ENCODE peak calls at places on chromosome 15, in five cellular contexts. Z is adrenal gland, H is uterus, E is body of pancreas, S is hepatocyte. Y is an unnamed sample. For H3K36me3, H3K4me1 and H3K27me3, the result is how much of the 10 kb centered on the place peaks cover.

GRCh38 chr15:31504462-31504839 is 177.8 kb downstream of the KLF13 start:
- DNase-seq in Z (no peak), H (no peak), E (no peak), S (no peak), Y (peak)

GRCh38 chr15:79682285-79682684 is 214.5 kb downstream of the MTHFS start:
- DNase-seq in Z (peak), H (no peak), E (peak), S (peak), Y (no peak)

GRCh38 chr15:65396965-65397317 is 19.1 kb upstream of the IGDCC3 start:
- DNase-seq in Z (no peak), H (no peak), E (no peak), S (no peak), Y (no peak)

GRCh38 chr15:82294061-82294690 is 31.6 kb downstream of the SAXO2 start:
- DNase-seq in Z (no peak), H (no peak), E (no peak), S (no peak), Y (no peak)

GRCh38 chr15:101805605-101806345 is 2.5 kb downstream of the OR4F6 start:
- DNase-seq in Z (no peak), H (no peak), E (no peak), S (no peak), Y (no peak)

GRCh38 chr15:68278345-68279217 is 1.0 kb downstream of the FEM1B start:
- DNase-seq in Z (peak), H (peak), E (peak), S (no peak), Y (peak)

GRCh38 chr15:41971893-41972340 is 440 bp downstream of the EHD4 start:
- DNase-seq in Z (no peak), H (no peak), E (no peak), S (peak), Y (no peak)

GRCh38 chr15:44584162-44584749 is 47.3 kb downstream of the EIF3J start:
- DNase-seq in Z (peak), H (no peak), E (peak), S (peak), Y (no peak)

GRCh38 chr15:46315540-46315939 is 680.7 kb downstream of the SQOR start:
- DNase-seq in Z (no peak), H (no peak), E (no peak), S (no peak), Y (no peak)

GRCh38 chr15:33098082-33099058 is 96.1 kb downstream of the FMN1 start:
- DNase-seq in Z (no peak), H (no peak), E (no peak), S (no peak), Y (no peak)

GRCh38 chr15:42494998-42495360 is 455 bp upstream of the SNAP23 start:
- DNase-seq in Z (peak), H (peak), E (peak), S (peak), Y (no peak)

GRCh38 chr15:101027920-101028319 is 108.8 kb downstream of the LRRK1 start:
- DNase-seq in Z (no peak), H (peak), E (no peak), S (no peak), Y (no peak)

GRCh38 chr15:39403674-39404117 is 177.2 kb upstream of the THBS1 start:
- DNase-seq in Z (no peak), H (no peak), E (no peak), S (no peak), Y (no peak)

GRCh38 chr15:86154705-86155104 is 75.0 kb downstream of the AGBL1 start:
- DNase-seq in Z (no peak), H (no peak), E (no peak), S (no peak), Y (no peak)

GRCh38 chr15:101489633-101490407 is at the start of gene PCSK6:
- DNase-seq in Z (no peak), H (no peak), E (no peak), S (peak), Y (peak)

GRCh38 chr15:94203321-94203720 is 28.0 kb upstream of the MCTP2 start:
- DNase-seq in Z (no peak), H (no peak), E (no peak), S (no peak), Y (no peak)

GRCh38 chr15:88275804-88276203 is 19.3 kb upstream of the NTRK3 start:
- DNase-seq in Z (no peak), H (no peak), E (no peak), S (no peak), Y (no peak)

GRCh38 chr15:43998607-43999006 is 171.8 kb downstream of the WDR76 start:
- DNase-seq in Z (no peak), H (no peak), E (peak), S (peak), Y (no peak)

GRCh38 chr15:75161788-75162414 is 39.8 kb upstream of the C15orf39 start:
- DNase-seq in Z (peak), H (no peak), E (no peak), S (peak), Y (no peak)

GRCh38 chr15:38176155-38176554 is 76.5 kb upstream of the SPRED1 start:
- DNase-seq in Z (no peak), H (no peak), E (no peak), S (no peak), Y (no peak)

GRCh38 chr15:75091814-75092213 is 68.4 kb downstream of the PPCDC start:
- DNase-seq in Z (no peak), H (no peak), E (no peak), S (no peak), Y (no peak)

GRCh38 chr15:48360841-48361240 is 29.6 kb downstream of the DUT start:
- DNase-seq in Z (no peak), H (no peak), E (no peak), S (no peak), Y (no peak)

GRCh38 chr15:85745525-85745924 is 49.2 kb downstream of the KLHL25 start:
- DNase-seq in Z (peak), H (peak), E (no peak), S (no peak), Y (no peak)

GRCh38 chr15:31163769-31164572 is 62.4 kb upstream of the TRPM1 start:
- DNase-seq in Z (no peak), H (no peak), E (no peak), S (peak), Y (no peak)

GRCh38 chr15:40467260-40467615 is 3.5 kb upstream of the CHST14 start:
- DNase-seq in Z (no peak), H (no peak), E (no peak), S (no peak), Y (no peak)

GRCh38 chr15:30675126-30675525 is 49.2 kb downstream of the ARHGAP11B start:
- DNase-seq in Z (no peak), H (no peak), E (no peak), S (no peak), Y (no peak)

GRCh38 chr15:80228959-80229610 is 22.9 kb downstream of the CTXND1 start:
- DNase-seq in Z (no peak), H (no peak), E (peak), S (peak), Y (no peak)

GRCh38 chr15:49135342-49135857 is 20.0 kb downstream of the COPS2 start:
- DNase-seq in Z (no peak), H (no peak), E (no peak), S (no peak), Y (no peak)

GRCh38 chr15:40415226-40415625 is 9.6 kb downstream of the IVD start:
- DNase-seq in Z (no peak), H (no peak), E (no peak), S (no peak), Y (no peak)

GRCh38 chr15:56832125-56832524 is 86.3 kb upstream of the TCF12 start:
- DNase-seq in Z (peak), H (peak), E (peak), S (peak), Y (no peak)

GRCh38 chr15:81331600-81331999 is 7.7 kb upstream of the STARD5 start:
- DNase-seq in Z (no peak), H (no peak), E (no peak), S (no peak), Y (no peak)

GRCh38 chr15:42401544-42402478 is 42.5 kb downstream of the CAPN3 start:
- DNase-seq in Z (no peak), H (no peak), E (no peak), S (no peak), Y (no peak)

GRCh38 chr15:88060383-88060782 is 196.2 kb downstream of the NTRK3 start:
- DNase-seq in Z (no peak), H (no peak), E (no peak), S (no peak), Y (no peak)

GRCh38 chr15:100108346-100108745 is 233.4 kb downstream of the ADAMTS17 start:
- DNase-seq in Z (peak), H (no peak), E (no peak), S (no peak), Y (no peak)

GRCh38 chr15:86278586-86278985 is 198.9 kb downstream of the AGBL1 start:
- DNase-seq in Z (no peak), H (no peak), E (no peak), S (no peak), Y (peak)

DNA sequence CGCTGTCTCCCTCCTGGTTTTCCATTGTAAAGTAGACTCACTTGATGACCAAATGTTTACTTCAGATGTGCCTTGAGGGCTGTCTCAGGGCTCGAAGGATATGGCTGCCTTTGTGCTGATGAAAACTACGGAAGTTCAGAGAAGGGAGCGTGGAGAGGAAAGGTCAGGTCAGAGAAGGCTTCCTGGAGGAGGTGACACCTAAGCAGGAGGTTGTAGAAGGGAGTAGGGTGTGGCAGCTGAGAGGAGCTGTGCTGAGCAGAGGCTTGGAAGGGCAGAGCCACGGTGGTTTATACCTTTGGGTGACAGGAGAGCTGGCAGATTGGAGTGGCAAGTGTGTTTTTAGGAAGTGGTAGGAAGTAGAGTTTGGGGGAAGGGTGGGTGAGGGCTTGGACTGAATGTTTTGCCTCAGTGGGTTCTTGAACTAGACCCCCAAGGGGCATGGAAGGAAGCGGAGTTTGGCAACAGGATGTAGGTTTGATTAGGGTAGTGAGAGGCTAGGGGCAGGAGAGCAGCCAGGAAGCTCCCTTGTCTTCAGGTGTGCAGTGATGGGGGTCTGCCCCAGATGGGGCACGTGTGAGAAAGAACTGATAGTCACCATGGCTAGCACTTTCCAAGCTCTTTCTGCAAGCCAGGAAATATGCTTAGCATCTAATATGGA is 4.5 kb downstream of the ZSCAN2 start:
- DNase-seq in Z (no peak), H (no peak), E (no peak), S (no peak), Y (no peak)
- H3K36me3 ChIP-seq in Z (under half), H (under half), E (under half), S (under half), Y (under half)

GRCh38 chr15:59301527-59301926 is 71.1 kb downstream of the MYO1E start:
- DNase-seq in Z (no peak), H (no peak), E (no peak), S (no peak), Y (no peak)

GRCh38 chr15:59298876-59299275 is 73.8 kb downstream of the MYO1E start:
- DNase-seq in Z (no peak), H (no peak), E (no peak), S (no peak), Y (no peak)

GRCh38 chr15:59298255-59298856 is 74.3 kb downstream of the MYO1E start:
- DNase-seq in Z (no peak), H (no peak), E (no peak), S (no peak), Y (no peak)

GRCh38 chr15:59299919-59300617 is 72.6 kb downstream of the MYO1E start:
- DNase-seq in Z (peak), H (peak), E (peak), S (peak), Y (no peak)

GRCh38 chr15:59300618-59301139 is 72.0 kb downstream of the MYO1E start:
- DNase-seq in Z (peak), H (peak), E (peak), S (no peak), Y (no peak)
- H3K4me1 ChIP-seq in Z (under half), H (under half), E (under half), S (under half), Y (under half)

GRCh38 chr15:69469467-69470191 is 17.0 kb downstream of the RPLP1 start:
- DNase-seq in Z (peak), H (no peak), E (no peak), S (peak), Y (no peak)
- H3K27me3 ChIP-seq in Z (under half), H (under half), E (under half), S (under half), Y (under half)

GRCh38 chr15:66563126-66563525 is 2.7 kb downstream of the LCTL start:
- DNase-seq in Z (no peak), H (no peak), E (no peak), S (no peak), Y (peak)
- H3K36me3 ChIP-seq in Z (under half), H (under half), E (under half), S (under half), Y (under half)

GRCh38 chr15:98872777-98873176 is 134.8 kb downstream of the PGPEP1L start:
- DNase-seq in Z (no peak), H (no peak), E (no peak), S (no peak), Y (no peak)
- H3K4me1 ChIP-seq in Z (under half), H (under half), E (under half), S (under half), Y (under half)

DNA sequence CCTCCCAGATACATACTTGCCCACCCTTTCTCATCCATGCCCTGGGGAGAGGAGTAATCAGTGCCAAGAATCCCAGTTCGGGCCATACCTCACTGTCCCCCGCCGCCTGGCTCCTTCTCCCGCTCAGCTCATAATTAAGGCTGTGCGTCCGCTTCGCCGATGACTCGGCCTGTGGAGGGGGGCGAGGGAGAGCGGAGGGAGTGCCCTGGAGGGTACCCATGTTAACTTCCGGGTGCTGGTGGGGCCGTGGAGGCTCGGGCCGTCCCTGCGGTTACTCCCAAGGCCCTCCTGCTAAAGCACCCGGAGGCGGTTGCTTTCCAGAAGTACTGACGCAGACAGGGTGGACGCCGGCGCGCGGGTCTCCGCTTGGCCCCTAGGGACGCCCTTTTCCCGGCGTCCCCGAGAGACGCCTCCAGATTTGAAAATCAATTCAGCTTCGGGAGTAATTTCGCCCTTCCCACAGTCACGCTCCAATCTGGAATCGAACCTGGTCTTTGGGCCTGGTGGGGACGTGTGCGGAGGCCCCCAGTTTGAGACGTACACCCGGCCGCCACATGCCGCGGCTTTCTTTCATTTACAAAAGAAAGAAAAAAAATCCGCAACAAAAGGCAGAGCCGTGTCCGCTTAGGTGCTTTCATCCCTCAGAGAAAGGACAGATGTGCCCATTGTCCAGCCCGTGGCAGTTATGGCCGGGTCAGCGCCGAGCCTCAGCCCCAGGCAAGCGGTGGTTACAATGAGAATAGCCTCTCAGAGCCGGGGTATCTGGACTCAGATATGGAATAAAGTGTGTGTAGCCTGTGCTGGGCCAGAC is 1.0 kb upstream of the ONECUT1 start:
- DNase-seq in Z (no peak), H (no peak), E (peak), S (peak), Y (no peak)
- H3K27me3 ChIP-seq in Z (half or more), H (half or more), E (under half), S (half or more), Y (under half)

GRCh38 chr15:78007211-78007956 is 70.1 kb downstream of the TBC1D2B start:
- DNase-seq in Z (no peak), H (no peak), E (peak), S (no peak), Y (no peak)
- H3K36me3 ChIP-seq in Z (under half), H (under half), E (under half), S (under half), Y (under half)

DNA sequence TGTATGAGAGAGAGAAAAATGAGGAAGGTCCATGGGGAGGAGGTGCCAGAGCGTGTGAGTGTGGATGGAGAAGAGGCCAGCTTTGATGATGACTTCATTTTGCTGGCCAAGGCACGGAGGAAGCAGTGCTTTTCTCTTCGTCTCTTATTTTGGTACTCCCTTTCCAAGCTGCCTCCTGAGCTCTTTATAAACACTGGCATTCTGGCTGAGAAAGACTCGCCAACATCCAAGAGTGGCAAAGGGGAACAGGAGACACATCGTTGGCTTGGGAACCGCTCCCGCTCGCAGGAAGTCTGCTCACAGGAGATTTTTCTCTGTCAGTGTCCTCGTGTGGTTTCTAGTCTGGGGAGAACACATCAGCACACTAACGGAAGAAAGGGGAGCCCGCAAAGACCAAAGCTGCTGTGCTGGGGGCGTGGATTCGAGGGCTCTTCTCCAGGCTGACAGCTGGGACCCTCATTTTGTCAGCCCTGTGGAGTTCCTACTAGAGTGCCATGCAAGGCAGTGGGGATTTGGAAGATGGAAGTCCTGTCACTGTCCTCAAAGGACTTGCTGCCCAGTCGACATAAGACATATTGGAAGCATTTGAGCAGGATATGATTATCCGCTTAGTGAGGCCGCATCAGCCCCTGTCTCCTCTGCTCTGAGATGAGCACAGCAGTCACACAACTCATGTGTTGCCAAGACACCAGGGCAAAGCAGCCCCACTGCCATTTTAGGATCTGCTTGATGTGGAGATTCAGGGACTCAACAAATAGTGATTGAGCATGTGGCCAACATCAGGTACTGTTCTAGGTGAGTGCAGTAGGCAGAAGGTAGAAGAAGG is 8.0 kb upstream of the SEMA4B start:
- DNase-seq in Z (peak), H (no peak), E (peak), S (no peak), Y (no peak)
- H3K4me1 ChIP-seq in Z (under half), H (under half), E (half or more), S (under half), Y (under half)

GRCh38 chr15:73050561-73051297 is 1.5 kb upstream of the NEO1 start:
- DNase-seq in Z (no peak), H (no peak), E (no peak), S (no peak), Y (no peak)
- H3K27me3 ChIP-seq in Z (under half), H (under half), E (under half), S (under half), Y (under half)